ENCODE peak calls at places on chromosomes 11 and 22, in five cellular contexts. W, F, B, Z and Q are unnamed samples.

GRCh38 chr22:40414306-40414705 is 43.9 kb downstream of the SGSM3 start:
- DNase-seq in W (peak), F (peak), B (no peak), Z (no peak), Q (peak)

GRCh38 chr11:37907461-37908223 is 1309.6 kb upstream of the RAG2 start:
- DNase-seq in W (no peak), F (no peak), B (no peak), Z (no peak), Q (no peak)

GRCh38 chr11:12692238-12693074 is 18.2 kb downstream of the TEAD1 start:
- DNase-seq in W (peak), F (peak), B (no peak), Z (no peak), Q (no peak)

GRCh38 chr11:8297781-8298440 is 34.2 kb upstream of the LMO1 start:
- DNase-seq in W (no peak), F (no peak), B (no peak), Z (no peak), Q (no peak)

GRCh38 chr11:110092577-110093406 is at the start of gene ZC3H12C:
- DNase-seq in W (peak), F (peak), B (peak), Z (peak), Q (peak)

GRCh38 chr11:110798231-110798630 is 86.0 kb upstream of the ARHGAP20 start:
- DNase-seq in W (no peak), F (no peak), B (no peak), Z (no peak), Q (no peak)

GRCh38 chr22:29314537-29315285 is 786 bp downstream of the RASL10A start:
- DNase-seq in W (no peak), F (peak), B (no peak), Z (peak), Q (peak)

GRCh38 chr11:1881442-1882264 is 10.0 kb downstream of the PRR33 start:
- DNase-seq in W (no peak), F (no peak), B (no peak), Z (no peak), Q (no peak)

GRCh38 chr11:11065396-11065795 is 207.5 kb upstream of the ZBED5 start:
- DNase-seq in W (no peak), F (no peak), B (no peak), Z (no peak), Q (no peak)

DNA sequence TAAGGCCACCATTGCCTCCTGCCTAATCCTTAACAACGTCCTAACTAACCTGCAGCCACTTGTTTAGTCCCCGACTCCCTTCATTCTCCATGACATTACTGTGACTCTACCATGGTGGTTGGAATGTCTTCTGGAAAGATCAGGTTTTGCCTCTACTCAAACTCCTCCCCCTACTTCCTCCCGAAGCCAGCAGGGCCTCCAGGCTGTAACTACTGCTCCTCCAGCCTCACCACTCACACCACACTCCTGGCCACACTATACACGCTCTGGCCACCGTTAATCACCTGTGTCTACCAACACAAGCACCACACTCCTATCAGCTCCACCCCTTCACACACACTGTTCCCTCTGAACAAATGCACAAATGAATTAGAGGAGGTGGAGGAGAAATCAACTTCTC is 69.2 kb downstream of the PACSIN2 start:
- DNase-seq in W (no peak), F (no peak), B (no peak), Z (no peak), Q (peak)
- H4K91ac ChIP-seq in W (no peak), F (peak), B (no peak), Z (no peak), Q (peak)

GRCh38 chr11:115759622-115760527 is 255.7 kb upstream of the CADM1 start:
- DNase-seq in W (no peak), F (peak), B (peak), Z (peak), Q (no peak)
- H3K4me3 ChIP-seq in W (peak), F (peak), B (peak), Z (peak), Q (peak)

DNA sequence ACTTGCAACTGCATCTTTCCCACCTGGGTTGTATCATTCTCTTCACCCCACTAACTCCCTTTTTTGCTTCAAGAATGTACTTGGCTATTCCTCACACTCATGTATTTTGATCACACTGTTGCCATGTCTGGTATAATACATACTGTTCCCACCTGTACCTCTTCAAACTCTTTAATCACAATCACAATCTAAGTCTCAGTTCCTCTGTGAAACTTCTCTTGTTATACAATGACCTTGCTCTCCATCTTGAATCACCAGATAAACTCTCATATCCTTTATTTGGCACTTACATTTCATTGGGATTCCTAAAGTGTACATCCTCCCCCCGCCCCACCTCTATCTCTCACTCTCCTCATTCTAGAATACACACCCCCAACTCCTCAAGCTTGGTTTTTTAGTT is 516.0 kb upstream of the CHORDC1 start:
- DNase-seq in W (no peak), F (no peak), B (no peak), Z (no peak), Q (no peak)
- H4K91ac ChIP-seq in W (no peak), F (no peak), B (no peak), Z (no peak), Q (no peak)

DNA sequence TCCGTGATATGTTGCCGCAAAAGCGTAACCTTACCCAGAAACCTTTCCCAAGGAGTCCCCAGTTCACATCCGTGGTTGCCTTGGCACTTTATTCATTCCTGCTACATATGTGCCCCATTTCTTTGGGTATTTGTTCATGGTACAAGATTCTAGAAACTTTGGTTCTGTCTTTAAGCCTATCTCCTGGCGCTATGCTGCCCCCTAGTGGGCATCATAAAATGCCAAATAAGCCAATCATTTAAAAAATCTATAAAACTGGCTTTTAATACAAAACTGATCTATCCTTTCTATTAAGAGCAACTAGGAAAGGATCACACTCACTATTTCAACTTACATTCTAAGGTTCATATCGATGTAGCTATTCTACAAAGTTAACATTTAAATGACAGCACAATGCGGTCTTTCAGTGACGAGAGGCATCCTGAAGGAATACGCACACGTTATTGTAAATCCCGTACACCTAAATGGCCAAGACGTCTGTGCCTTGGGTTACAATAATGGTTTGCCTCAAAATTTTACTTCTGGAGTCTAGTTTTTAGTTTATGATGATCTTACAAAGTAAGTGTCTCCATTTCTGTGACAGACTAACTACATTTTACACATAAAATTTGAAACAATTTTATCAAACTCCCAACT is 16.2 kb downstream of the PIWIL3 start:
- DNase-seq in W (peak), F (peak), B (peak), Z (peak), Q (peak)
- H3K4me3 ChIP-seq in W (no peak), F (no peak), B (no peak), Z (no peak), Q (no peak)

GRCh38 chr11:124643605-124644425 is 21.2 kb downstream of the TBRG1 start:
- DNase-seq in W (peak), F (peak), B (no peak), Z (no peak), Q (peak)

GRCh38 chr11:124644426-124645280 is 22.0 kb downstream of the TBRG1 start:
- DNase-seq in W (peak), F (peak), B (peak), Z (peak), Q (peak)

GRCh38 chr11:124648610-124649009 is 24.9 kb downstream of the SIAE start:
- DNase-seq in W (no peak), F (no peak), B (no peak), Z (no peak), Q (no peak)

GRCh38 chr11:124643042-124643604 is 20.5 kb downstream of the TBRG1 start:
- DNase-seq in W (no peak), F (no peak), B (no peak), Z (no peak), Q (no peak)

GRCh38 chr11:124646148-124646547 is 23.5 kb downstream of the TBRG1 start:
- DNase-seq in W (no peak), F (no peak), B (no peak), Z (no peak), Q (no peak)
- H4K91ac ChIP-seq in W (no peak), F (no peak), B (no peak), Z (no peak), Q (no peak)

DNA sequence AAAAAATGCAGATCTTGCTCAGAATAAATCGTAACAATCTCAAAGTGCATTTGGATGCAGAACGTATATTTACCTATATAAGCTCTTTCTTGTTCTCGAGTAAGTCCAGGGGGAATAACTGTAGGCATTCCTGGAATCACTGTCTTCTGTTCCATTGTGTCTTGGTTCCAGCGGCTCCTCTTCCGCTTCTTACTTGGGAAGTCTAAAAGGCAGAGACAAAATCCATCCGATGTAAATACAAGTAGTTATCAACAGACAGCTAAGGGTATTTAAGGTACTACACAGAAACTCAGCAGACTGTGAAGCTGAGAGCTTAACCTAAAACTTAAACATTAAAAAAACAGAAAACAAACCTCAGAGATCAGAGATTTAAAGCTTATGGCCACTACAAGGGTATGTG is 1.9 kb downstream of the SF1 start:
- DNase-seq in W (no peak), F (no peak), B (no peak), Z (no peak), Q (no peak)
- H3K4me3 ChIP-seq in W (no peak), F (peak), B (peak), Z (peak), Q (no peak)

DNA sequence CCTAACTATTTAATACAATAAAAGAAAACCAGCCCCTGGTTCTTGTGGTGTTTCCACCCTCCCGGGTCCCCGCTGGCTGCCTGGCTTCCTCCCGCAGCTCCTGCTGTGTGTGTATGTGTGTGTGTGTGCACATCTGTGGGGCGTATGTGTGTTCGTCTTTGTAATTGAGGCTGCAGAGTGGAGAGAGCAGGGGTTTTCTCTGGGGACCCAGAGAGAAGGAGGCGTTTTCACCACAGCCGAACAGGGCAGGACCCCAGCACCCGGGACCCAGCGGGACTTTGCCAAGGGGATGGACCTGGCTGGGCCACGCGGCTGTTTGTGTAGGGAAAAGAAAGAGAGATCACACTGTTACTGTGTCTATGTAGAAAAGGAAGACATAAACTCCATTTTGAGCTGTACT is 42.7 kb downstream of the IGLL1 start:
- DNase-seq in W (no peak), F (no peak), B (no peak), Z (no peak), Q (no peak)
- H4K91ac ChIP-seq in W (no peak), F (peak), B (no peak), Z (peak), Q (peak)

DNA sequence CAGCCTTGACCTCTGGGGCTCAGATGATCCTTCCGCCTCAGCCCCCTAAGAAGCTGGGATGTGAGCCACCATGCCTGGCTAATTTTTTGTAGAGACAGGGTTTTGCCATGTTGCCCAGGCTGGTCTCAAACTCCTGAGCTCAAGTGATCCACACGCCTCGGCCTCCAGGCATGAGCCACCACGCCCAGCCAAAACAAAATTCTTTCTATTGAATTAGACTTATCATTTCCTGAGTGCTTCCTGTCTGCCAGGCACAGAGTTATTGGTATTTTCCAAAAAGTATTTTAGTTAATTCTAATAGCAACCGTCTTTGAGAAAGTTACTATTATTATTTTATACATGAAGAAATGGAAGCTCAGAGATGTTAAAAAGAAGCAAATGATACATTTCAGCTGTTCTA is 61.4 kb upstream of the LMO2 start:
- DNase-seq in W (no peak), F (no peak), B (no peak), Z (no peak), Q (no peak)
- H3K4me3 ChIP-seq in W (no peak), F (no peak), B (no peak), Z (no peak), Q (no peak)

DNA sequence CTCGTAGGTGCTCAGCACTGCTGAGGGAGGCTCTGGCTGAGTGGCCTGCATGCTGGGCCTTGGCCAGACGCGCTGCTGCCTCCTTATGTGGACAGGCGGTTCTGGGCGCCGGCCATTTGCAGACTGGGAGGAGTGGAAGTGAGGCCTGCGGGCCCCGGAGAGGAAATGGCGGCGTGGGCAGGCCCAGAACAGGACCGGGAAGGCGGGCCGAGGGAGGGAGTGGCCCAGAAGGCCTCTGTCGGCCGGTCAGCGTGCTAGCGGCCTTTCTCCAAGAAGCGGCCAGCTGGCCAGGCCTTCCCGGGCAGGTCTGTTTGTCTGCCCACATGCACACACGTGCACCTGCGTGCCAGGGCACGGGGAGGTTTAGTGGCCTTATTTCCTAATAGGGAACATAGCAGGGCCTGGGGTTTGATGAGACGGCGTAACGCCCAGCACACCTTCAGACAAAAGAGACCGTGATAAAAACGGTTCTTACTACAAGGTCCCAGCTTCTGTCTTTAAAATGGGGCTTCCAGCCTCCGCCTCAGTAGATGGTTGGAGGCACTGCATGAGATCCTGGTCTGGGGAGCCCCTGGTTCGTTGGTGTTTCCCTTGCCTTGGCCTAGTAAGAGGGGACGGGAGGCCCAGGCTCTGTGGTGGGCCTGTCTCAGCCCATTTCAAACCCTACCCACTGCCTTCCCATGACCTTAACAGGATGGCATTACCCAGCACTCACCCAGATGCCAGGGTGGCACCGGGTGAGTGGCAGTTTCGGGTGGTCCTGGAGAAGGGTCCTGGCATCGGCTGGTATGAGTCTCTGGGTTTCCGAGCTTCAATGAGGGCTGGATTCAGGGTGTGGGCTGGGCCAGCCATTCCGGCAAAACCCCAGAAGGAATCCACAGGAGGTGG is 65.1 kb upstream of the PPARA start:
- DNase-seq in W (no peak), F (no peak), B (no peak), Z (no peak), Q (no peak)
- H4K91ac ChIP-seq in W (no peak), F (no peak), B (no peak), Z (no peak), Q (no peak)

DNA sequence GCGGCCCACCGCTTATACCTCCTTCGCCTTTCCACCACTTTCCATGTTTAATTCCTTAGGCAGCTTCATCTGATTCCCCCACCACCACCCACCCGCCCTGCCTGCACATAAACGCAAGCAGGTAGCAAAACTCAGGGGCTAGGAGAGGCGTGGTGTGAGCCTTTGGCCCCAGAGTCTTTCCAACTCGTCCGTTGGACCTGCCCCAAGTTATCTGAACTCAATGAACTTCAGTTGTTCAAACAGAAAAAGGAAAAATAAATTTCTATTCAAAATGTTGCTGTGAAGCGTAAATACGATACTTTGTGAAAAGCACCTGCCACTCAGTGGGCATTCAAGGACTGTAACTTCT is 818 bp upstream of the CDON start:
- DNase-seq in W (no peak), F (no peak), B (no peak), Z (no peak), Q (no peak)
- H3K4me3 ChIP-seq in W (peak), F (peak), B (peak), Z (peak), Q (peak)